ENCODE peak calls at places on chromosomes 16 and 17, in eight cellular contexts. L is A549, M is astrocyte, K is ovary, F is heart right ventricle, Z is neural progenitor cell, N is psoas muscle, G is body of pancreas. P is an unnamed sample. For H3K4me1, the result is how much of the 10 kb centered on the place peaks cover.

GRCh38 chr16:86733526-86734254 is 155.3 kb downstream of the FOXL1 start:
- DNase-seq in L (no peak), M (no peak), K (no peak), F (no peak), Z (peak), N (no peak), G (no peak), P (no peak)

GRCh38 chr16:73794936-73795335 is 501.7 kb upstream of the PSMD7 start:
- DNase-seq in L (no peak), M (no peak), K (no peak), F (peak), Z (no peak), N (peak), G (no peak), P (peak)

GRCh38 chr17:69607162-69607834 is 192.8 kb downstream of the MAP2K6 start:
- DNase-seq in L (peak), M (peak), K (peak), F (peak), Z (peak), N (peak), G (peak), P (peak)

GRCh38 chr16:51166116-51166515 is 15.0 kb upstream of the SALL1 start:
- DNase-seq in L (no peak), M (no peak), K (no peak), F (no peak), Z (no peak), N (no peak), G (no peak), P (no peak)

GRCh38 chr17:73305845-73306836 is 5.7 kb downstream of the CDC42EP4 start:
- DNase-seq in L (no peak), M (no peak), K (no peak), F (no peak), Z (no peak), N (no peak), G (no peak), P (no peak)

GRCh38 chr16:15607700-15608396 is 35.1 kb downstream of the MARF1 start:
- DNase-seq in L (no peak), M (peak), K (no peak), F (peak), Z (no peak), N (peak), G (no peak), P (peak)

GRCh38 chr17:14737984-14738651 is 437.2 kb downstream of the HS3ST3B1 start:
- DNase-seq in L (peak), M (peak), K (no peak), F (peak), Z (peak), N (peak), G (peak), P (peak)

GRCh38 chr16:72910875-72911274 is 137.1 kb downstream of the ZFHX3 start:
- DNase-seq in L (no peak), M (no peak), K (no peak), F (no peak), Z (peak), N (no peak), G (no peak), P (no peak)

GRCh38 chr17:77315010-77315409 is 174.2 kb downstream of the SEC14L1 start:
- DNase-seq in L (no peak), M (no peak), K (no peak), F (no peak), Z (no peak), N (no peak), G (no peak), P (no peak)

GRCh38 chr17:41064301-41064700 is 1.4 kb downstream of the KRTAP2-4 start:
- DNase-seq in L (no peak), M (no peak), K (no peak), F (no peak), Z (no peak), N (no peak), G (no peak), P (no peak)

GRCh38 chr17:41069031-41069430 is 3.4 kb upstream of the KRTAP2-4 start:
- DNase-seq in L (no peak), M (no peak), K (no peak), F (no peak), Z (no peak), N (no peak), G (no peak), P (no peak)

GRCh38 chr17:41067281-41067680 is 1.6 kb upstream of the KRTAP2-4 start:
- DNase-seq in L (no peak), M (no peak), K (no peak), F (no peak), Z (no peak), N (no peak), G (no peak), P (no peak)

GRCh38 chr17:41063449-41063848 is 2.2 kb downstream of the KRTAP2-4 start:
- DNase-seq in L (no peak), M (no peak), K (no peak), F (no peak), Z (no peak), N (no peak), G (no peak), P (no peak)

DNA sequence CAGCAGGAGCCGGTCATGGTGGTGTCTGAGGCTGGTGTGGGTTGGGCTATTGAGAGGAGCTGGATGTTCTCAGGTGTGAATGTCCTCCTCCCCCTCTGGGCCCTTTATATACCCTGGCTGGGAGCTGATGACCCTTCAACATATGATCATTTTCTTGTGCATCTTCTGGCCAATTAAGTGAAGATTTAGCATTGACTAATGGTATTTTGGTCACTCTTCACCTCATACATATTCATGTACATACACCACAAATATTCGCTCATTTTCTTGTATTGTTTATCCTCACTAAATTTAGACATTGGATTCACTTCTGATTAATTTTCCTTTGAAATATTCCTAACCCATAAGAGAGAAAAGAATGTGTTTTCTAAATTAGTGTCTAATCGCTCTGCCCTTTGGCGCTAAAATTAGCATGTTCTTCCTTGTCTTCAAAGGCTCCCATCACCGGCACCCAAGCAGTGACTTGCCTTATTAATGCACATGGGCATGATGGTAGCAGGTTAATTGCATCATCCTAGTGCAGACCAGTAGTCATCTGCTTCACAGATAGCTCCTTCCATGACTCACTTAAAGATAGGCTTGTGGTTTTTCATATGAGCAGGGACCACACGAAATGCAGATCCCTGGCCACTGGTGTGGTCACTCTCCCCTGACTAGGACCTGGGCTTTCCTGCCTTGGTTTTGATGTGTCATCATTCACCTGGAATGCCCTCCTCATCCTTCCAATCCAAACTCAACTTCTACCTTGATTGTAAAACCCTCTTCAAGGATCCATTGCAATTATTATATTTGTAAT is at the start of gene KRTAP2-4:
- DNase-seq in L (peak), M (peak), K (no peak), F (no peak), Z (no peak), N (no peak), G (no peak), P (no peak)
- H3K27ac ChIP-seq in L (peak), M (peak), K (no peak), F (no peak), Z (no peak), N (no peak), G (no peak), P (no peak)

DNA sequence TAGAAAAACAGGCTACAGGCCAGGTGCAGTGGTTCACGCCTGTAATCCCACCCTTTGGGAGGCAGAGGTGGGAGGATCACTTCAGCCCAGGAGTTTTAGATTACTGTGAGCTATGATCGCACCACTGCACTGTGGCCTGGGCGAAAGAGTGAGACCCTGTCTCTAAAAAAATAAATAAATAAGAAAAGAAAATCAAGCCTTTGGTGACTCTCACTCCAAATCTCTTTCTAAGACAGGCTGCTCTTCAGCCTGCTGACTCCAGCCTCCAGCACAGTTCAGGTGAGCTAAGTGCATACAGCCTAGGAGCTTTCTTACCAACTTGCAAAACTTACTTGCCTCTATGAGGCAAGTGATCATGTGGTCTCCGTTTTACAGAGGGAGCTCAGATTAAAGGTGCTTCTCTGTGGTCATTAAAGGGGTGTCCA is 1.1 kb downstream of the ABCC3 start:
- DNase-seq in L (no peak), M (no peak), K (no peak), F (no peak), Z (no peak), N (no peak), G (no peak), P (no peak)
- H3K4me1 ChIP-seq in L (half or more), M (under half), K (under half), F (under half), Z (under half), N (under half), G (half or more), P (under half)

DNA sequence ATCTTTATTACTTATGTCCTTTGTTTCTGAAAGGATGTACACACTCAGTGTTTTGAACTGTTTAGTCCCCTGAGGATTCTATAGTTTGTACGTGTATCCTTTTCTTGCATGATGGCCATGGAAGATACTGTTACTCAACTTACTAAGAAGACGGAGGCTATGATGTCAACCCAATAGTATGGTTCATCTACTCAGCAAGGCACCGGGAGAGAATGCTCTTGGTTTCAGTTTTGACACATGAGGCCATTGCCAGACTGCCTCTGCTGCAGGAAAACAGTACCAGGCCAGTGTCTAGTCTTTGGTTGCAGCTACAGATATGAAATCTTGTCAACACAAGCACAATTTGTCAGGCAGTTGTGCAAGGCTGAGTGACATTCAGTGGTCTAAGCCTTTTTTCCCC is 134.5 kb downstream of the MRTFB start:
- DNase-seq in L (no peak), M (no peak), K (no peak), F (no peak), Z (no peak), N (no peak), G (no peak), P (no peak)
- TF ChIP-seq CTCF in L (no peak), M (no peak), K (no peak), F (no peak), Z (no peak), N (no peak), G (no peak), P (no peak)

GRCh38 chr17:64326030-64326419 is 63.0 kb upstream of the TEX2 start:
- DNase-seq in L (no peak), M (no peak), K (no peak), F (no peak), Z (no peak), N (no peak), G (no peak), P (no peak)
- H3K27ac ChIP-seq in L (peak), M (no peak), K (peak), F (peak), Z (no peak), N (peak), G (no peak), P (peak)

GRCh38 chr17:17670701-17671319 is 10.4 kb upstream of the RAI1 start:
- DNase-seq in L (no peak), M (no peak), K (no peak), F (no peak), Z (no peak), N (no peak), G (no peak), P (no peak)
- H3K4me1 ChIP-seq in L (under half), M (under half), K (under half), F (under half), Z (under half), N (under half), G (under half), P (under half)

GRCh38 chr17:11880714-11881113 is 116.6 kb downstream of the ZNF18 start:
- DNase-seq in L (peak), M (no peak), K (no peak), F (no peak), Z (peak), N (no peak), G (no peak), P (no peak)
- TF ChIP-seq CTCF in L (peak), M (no peak), K (no peak), F (peak), Z (peak), N (no peak), G (no peak), P (no peak)